ENCODE peak calls at places on chromosome 10, in four cellular contexts. One of them, this sample, is unnamed.

GRCh38 chr10:52729259-52730104 is 43.1 kb downstream of the MBL2 start:
- DNase-seq in stomach: no peak
- DNase-seq in sigmoid colon: no peak
- DNase-seq in H1: no peak
- DNase-seq in this sample: no peak

GRCh38 chr10:102344067-102344466 is 51.4 kb upstream of the NFKB2 start:
- DNase-seq in H1: no peak
- DNase-seq in sigmoid colon: no peak
- DNase-seq in stomach: no peak
- DNase-seq in this sample: no peak

GRCh38 chr10:124036746-124037145 is 56.7 kb downstream of the CHST15 start:
- DNase-seq in sigmoid colon: no peak
- DNase-seq in H1: no peak
- DNase-seq in stomach: no peak
- DNase-seq in this sample: no peak

GRCh38 chr10:7697304-7697822 is 5.8 kb upstream of the ITIH2 start:
- DNase-seq in stomach: no peak
- DNase-seq in sigmoid colon: no peak
- DNase-seq in H1: no peak
- DNase-seq in this sample: no peak

GRCh38 chr10:69410487-69410886 is 6.2 kb downstream of the TACR2 start:
- DNase-seq in H1: no peak
- DNase-seq in stomach: no peak
- DNase-seq in sigmoid colon: no peak
- DNase-seq in this sample: no peak

GRCh38 chr10:58641708-58642107 is 129.0 kb downstream of the BICC1 start:
- DNase-seq in H1: no peak
- DNase-seq in sigmoid colon: no peak
- DNase-seq in stomach: no peak
- DNase-seq in this sample: no peak

GRCh38 chr10:85902046-85902445 is 464.5 kb downstream of the GRID1 start:
- DNase-seq in sigmoid colon: no peak
- DNase-seq in stomach: no peak
- DNase-seq in H1: no peak
- DNase-seq in this sample: no peak

GRCh38 chr10:111357859-111358258 is 281.0 kb downstream of the ADRA2A start:
- DNase-seq in sigmoid colon: no peak
- DNase-seq in H1: no peak
- DNase-seq in stomach: no peak
- DNase-seq in this sample: no peak

GRCh38 chr10:21832751-21833150 is 170.8 kb downstream of the DNAJC1 start:
- DNase-seq in H1: no peak
- DNase-seq in sigmoid colon: no peak
- DNase-seq in stomach: no peak
- DNase-seq in this sample: no peak

GRCh38 chr10:54585572-54585971 is 215.5 kb downstream of the PCDH15 start:
- DNase-seq in sigmoid colon: no peak
- DNase-seq in stomach: no peak
- DNase-seq in H1: no peak
- DNase-seq in this sample: no peak

GRCh38 chr10:82378146-82378545 is 503.2 kb downstream of the NRG3 start:
- DNase-seq in H1: no peak
- DNase-seq in sigmoid colon: no peak
- DNase-seq in stomach: peak; percentile 30
- DNase-seq in this sample: no peak

GRCh38 chr10:37754538-37755323 is 102.7 kb downstream of the ZNF248 start:
- DNase-seq in sigmoid colon: no peak
- DNase-seq in H1: peak; percentile 47
- DNase-seq in stomach: peak; percentile 36
- DNase-seq in this sample: no peak

GRCh38 chr10:112663181-112663879 is 216.3 kb downstream of the VTI1A start:
- DNase-seq in stomach: no peak
- DNase-seq in H1: no peak
- DNase-seq in sigmoid colon: no peak
- DNase-seq in this sample: no peak

GRCh38 chr10:63562857-63563256 is 41.7 kb downstream of the REEP3 start:
- DNase-seq in sigmoid colon: no peak
- DNase-seq in stomach: no peak
- DNase-seq in H1: no peak
- DNase-seq in this sample: no peak

GRCh38 chr10:29908977-29909376 is 150.4 kb downstream of the JCAD start:
- DNase-seq in stomach: no peak
- DNase-seq in sigmoid colon: no peak
- DNase-seq in H1: no peak
- DNase-seq in this sample: no peak

GRCh38 chr10:22054946-22055345 is 51.4 kb upstream of the DNAJC1 start:
- DNase-seq in H1: no peak
- DNase-seq in sigmoid colon: no peak
- DNase-seq in stomach: no peak
- DNase-seq in this sample: no peak

GRCh38 chr10:11260136-11260535 is 242.5 kb downstream of the CELF2 start:
- DNase-seq in sigmoid colon: no peak
- DNase-seq in H1: no peak
- DNase-seq in stomach: no peak
- DNase-seq in this sample: no peak

GRCh38 chr10:31467791-31468535 is 148.9 kb downstream of the ZEB1 start:
- DNase-seq in sigmoid colon: no peak
- DNase-seq in stomach: peak; percentile 47
- DNase-seq in H1: peak; percentile 54
- DNase-seq in this sample: no peak

GRCh38 chr10:78754269-78755074 is 314.3 kb upstream of the ZMIZ1 start:
- DNase-seq in stomach: no peak
- DNase-seq in H1: no peak
- DNase-seq in sigmoid colon: no peak
- DNase-seq in this sample: no peak

GRCh38 chr10:122124342-122124741 is 135.4 kb downstream of the TACC2 start:
- DNase-seq in stomach: no peak
- DNase-seq in sigmoid colon: no peak
- DNase-seq in H1: no peak
- DNase-seq in this sample: no peak
- TF ChIP-seq POLR2AphosphoS5 in stomach: no peak
- TF ChIP-seq POLR2AphosphoS5 in sigmoid colon: no peak
- TF ChIP-seq POLR2AphosphoS5 in H1: no peak
- TF ChIP-seq POLR2AphosphoS5 in this sample: no peak

GRCh38 chr10:71636588-71636987 is 83.0 kb downstream of the C10orf105 start:
- DNase-seq in sigmoid colon: no peak
- DNase-seq in stomach: no peak
- DNase-seq in H1: no peak
- DNase-seq in this sample: no peak

GRCh38 chr10:71639412-71639719 is 80.2 kb downstream of the C10orf105 start:
- DNase-seq in sigmoid colon: no peak
- DNase-seq in H1: no peak
- DNase-seq in stomach: no peak
- DNase-seq in this sample: no peak

GRCh38 chr10:71637305-71637704 is 82.3 kb downstream of the C10orf105 start:
- DNase-seq in H1: no peak
- DNase-seq in stomach: no peak
- DNase-seq in sigmoid colon: no peak
- DNase-seq in this sample: no peak

GRCh38 chr10:71638087-71638576 is 81.4 kb downstream of the C10orf105 start:
- DNase-seq in H1: no peak
- DNase-seq in stomach: peak; percentile 49
- DNase-seq in sigmoid colon: no peak
- DNase-seq in this sample: no peak

GRCh38 chr10:71638577-71639411 is 80.8 kb downstream of the C10orf105 start:
- DNase-seq in sigmoid colon: no peak
- DNase-seq in stomach: peak; percentile 47
- DNase-seq in H1: no peak
- DNase-seq in this sample: no peak
- TF ChIP-seq POLR2A in sigmoid colon: no peak
- TF ChIP-seq POLR2A in stomach: no peak
- TF ChIP-seq POLR2A in H1: no peak
- TF ChIP-seq POLR2A in this sample: no peak

DNA sequence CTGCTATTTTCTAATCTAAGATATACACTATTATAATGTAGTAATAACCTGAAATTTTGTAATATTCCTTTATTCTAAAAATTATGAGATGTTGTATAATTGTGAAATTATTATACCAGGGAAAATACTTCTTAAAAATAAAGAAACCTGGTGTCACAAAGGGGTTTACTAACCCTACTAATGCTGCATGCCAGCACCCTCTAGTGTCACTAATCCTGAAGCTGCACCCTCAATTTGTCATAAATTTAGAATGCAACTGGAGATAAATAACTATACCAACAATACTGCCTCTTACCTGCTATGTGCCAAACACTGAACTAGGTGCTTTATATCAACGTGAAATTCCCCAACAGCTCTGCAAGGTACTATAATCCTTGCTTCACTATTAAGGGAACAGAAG is 30.8 kb downstream of the TM9SF3 start:
- DNase-seq in H1: no peak
- DNase-seq in stomach: no peak
- DNase-seq in sigmoid colon: no peak
- DNase-seq in this sample: no peak
- TF ChIP-seq CTCF in H1: peak; percentile 45
- TF ChIP-seq CTCF in stomach: no peak
- TF ChIP-seq CTCF in sigmoid colon: no peak
- TF ChIP-seq CTCF in this sample: peak; percentile 13

GRCh38 chr10:4983615-4984216 is 19.9 kb downstream of the AKR1C2 start:
- DNase-seq in H1: no peak
- DNase-seq in stomach: no peak
- DNase-seq in sigmoid colon: no peak
- DNase-seq in this sample: no peak

GRCh38 chr10:4982764-4983226 is 19.6 kb downstream of the AKR1C1 start:
- DNase-seq in stomach: peak; percentile 81
- DNase-seq in H1: no peak
- DNase-seq in sigmoid colon: no peak
- DNase-seq in this sample: no peak

GRCh38 chr10:4984223-4984622 is 19.4 kb downstream of the AKR1C2 start:
- DNase-seq in sigmoid colon: no peak
- DNase-seq in stomach: no peak
- DNase-seq in H1: no peak
- DNase-seq in this sample: no peak

GRCh38 chr10:4980793-4981192 is 17.6 kb downstream of the AKR1C1 start:
- DNase-seq in stomach: no peak
- DNase-seq in H1: no peak
- DNase-seq in sigmoid colon: no peak
- DNase-seq in this sample: no peak

GRCh38 chr10:4981722-4982471 is 18.7 kb downstream of the AKR1C1 start:
- DNase-seq in sigmoid colon: no peak
- DNase-seq in stomach: peak; percentile 74
- DNase-seq in H1: peak; percentile 47
- DNase-seq in this sample: no peak
- TF ChIP-seq POLR2AphosphoS5 in sigmoid colon: no peak
- TF ChIP-seq POLR2AphosphoS5 in stomach: peak; percentile 59
- TF ChIP-seq POLR2AphosphoS5 in H1: no peak
- TF ChIP-seq POLR2AphosphoS5 in this sample: no peak